ENCODE peak calls at places on chromosomes 2 and 18, in six cellular contexts. L is fibroblast of lung, R is PC-9, O is GM23248, V is Karpas-422, E is neuronal stem cell. U is an unnamed sample.

GRCh38 chr18:10519999-10520935 is 5.6 kb upstream of the NAPG start:
- DNase-seq in O (peak), V (peak), L (peak), R (peak), E (peak), U (peak)

GRCh38 chr2:51000849-51001617 is 30.9 kb downstream of the NRXN1 start:
- DNase-seq in R (no peak), O (no peak), L (no peak), E (peak), V (no peak), U (no peak)

GRCh38 chr18:50297621-50298442 is 10.3 kb upstream of the CXXC1 start:
- DNase-seq in O (peak), L (peak), R (no peak), V (peak), E (peak), U (peak)

GRCh38 chr2:207847807-207848544 is 78.3 kb upstream of the FZD5 start:
- DNase-seq in R (peak), O (peak), E (peak), V (no peak), L (no peak), U (peak)

GRCh38 chr2:107402330-107402729 is 424.4 kb upstream of the RGPD4 start:
- DNase-seq in L (no peak), V (peak), O (no peak), E (no peak), R (no peak), U (no peak)

GRCh38 chr2:39648574-39648973 is 17.1 kb upstream of the TMEM178A start:
- DNase-seq in V (no peak), E (no peak), L (peak), O (no peak), R (no peak), U (no peak)

GRCh38 chr2:20427931-20428526 is 18.8 kb upstream of the RHOB start:
- DNase-seq in O (no peak), R (no peak), V (no peak), L (no peak), E (no peak), U (no peak)

GRCh38 chr2:3745901-3746300 is 42.5 kb downstream of the DCDC2C start:
- DNase-seq in R (no peak), E (no peak), V (no peak), O (no peak), L (no peak), U (no peak)

GRCh38 chr2:130837811-130838565 is 1.3 kb downstream of the ARHGEF4 start:
- DNase-seq in R (no peak), E (no peak), V (no peak), O (no peak), L (no peak), U (no peak)

GRCh38 chr2:70931376-70932000 is 4.2 kb upstream of the ATP6V1B1 start:
- DNase-seq in E (no peak), O (no peak), V (no peak), L (no peak), R (no peak), U (no peak)

GRCh38 chr2:55779459-55780421 is 86.1 kb upstream of the PNPT1 start:
- DNase-seq in E (no peak), V (no peak), R (peak), O (peak), L (peak), U (peak)

GRCh38 chr18:9259148-9259547 is 75.4 kb upstream of the TWSG1 start:
- DNase-seq in R (no peak), V (no peak), L (no peak), E (no peak), O (no peak), U (no peak)

GRCh38 chr2:39725401-39725800 is 53.7 kb downstream of the THUMPD2 start:
- DNase-seq in L (no peak), R (no peak), V (no peak), E (no peak), O (peak), U (peak)

GRCh38 chr18:13580351-13580750 is 146.0 kb downstream of the FAM210A start:
- DNase-seq in O (no peak), E (no peak), R (no peak), L (no peak), V (no peak), U (no peak)

GRCh38 chr18:13581055-13581454 is 145.3 kb downstream of the FAM210A start:
- DNase-seq in V (peak), R (no peak), E (no peak), L (no peak), O (no peak), U (no peak)

GRCh38 chr18:13579874-13580273 is 146.5 kb downstream of the FAM210A start:
- DNase-seq in E (no peak), L (no peak), V (peak), R (no peak), O (no peak), U (no peak)

GRCh38 chr18:13582283-13582682 is 144.1 kb downstream of the FAM210A start:
- DNase-seq in L (no peak), V (no peak), E (no peak), O (no peak), R (no peak), U (no peak)

GRCh38 chr18:13581496-13581895 is 144.9 kb downstream of the FAM210A start:
- DNase-seq in V (peak), E (no peak), R (no peak), O (no peak), L (no peak), U (no peak)
- H3K4me2 ChIP-seq in V (peak), E (no peak), R (no peak), O (no peak), L (no peak), U (no peak)

GRCh38 chr2:181457741-181458425 is 697 bp downstream of the ITGA4 start:
- DNase-seq in R (no peak), L (peak), V (peak), E (peak), O (peak), U (peak)
- H2AFZ ChIP-seq in R (no peak), L (peak), V (no peak), E (peak), O (peak), U (peak)

DNA sequence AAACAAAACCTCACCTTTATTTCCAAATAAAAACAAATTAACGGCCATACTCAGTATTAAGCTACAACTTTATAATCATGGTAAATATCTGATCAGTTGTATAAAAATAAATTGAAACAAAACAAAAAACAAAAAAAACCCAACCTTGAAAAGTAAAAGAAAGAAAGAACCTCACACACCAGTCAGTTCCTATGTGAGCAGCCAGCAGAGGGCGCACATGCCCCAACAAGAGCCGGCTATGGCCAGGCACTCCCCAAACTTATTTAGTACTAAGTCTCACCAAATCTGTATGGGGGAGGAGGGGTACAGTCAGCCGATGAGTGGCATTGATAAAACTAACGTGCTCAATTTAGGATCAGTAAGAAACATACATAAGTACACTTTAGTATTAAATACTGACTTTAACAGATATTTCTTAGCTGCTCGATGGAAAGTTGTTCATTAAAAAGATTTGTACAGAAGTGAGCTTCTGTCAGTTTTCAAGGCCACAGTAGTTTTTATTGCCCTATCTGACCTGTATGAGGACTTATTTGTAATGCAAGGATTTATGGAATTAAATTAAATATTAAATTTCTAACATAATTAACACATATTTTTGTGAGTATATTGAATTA is 172.6 kb downstream of the TCF4 start:
- DNase-seq in E (peak), O (peak), V (peak), L (peak), R (peak), U (peak)
- H3K4me2 ChIP-seq in E (no peak), O (peak), V (peak), L (no peak), R (no peak), U (peak)

GRCh38 chr2:137961602-137962001 is 2.7 kb upstream of the HNMT start:
- DNase-seq in L (no peak), E (no peak), V (no peak), R (no peak), O (no peak), U (no peak)

GRCh38 chr2:137963535-137964065 is 673 bp upstream of the HNMT start:
- DNase-seq in R (no peak), L (no peak), E (no peak), V (no peak), O (no peak), U (no peak)

GRCh38 chr2:137966043-137966442 is 1.8 kb downstream of the HNMT start:
- DNase-seq in L (no peak), E (no peak), V (no peak), R (no peak), O (no peak), U (no peak)

GRCh38 chr2:137964859-137965459 is 686 bp downstream of the HNMT start:
- DNase-seq in E (no peak), L (no peak), O (no peak), V (no peak), R (no peak), U (peak)

DNA sequence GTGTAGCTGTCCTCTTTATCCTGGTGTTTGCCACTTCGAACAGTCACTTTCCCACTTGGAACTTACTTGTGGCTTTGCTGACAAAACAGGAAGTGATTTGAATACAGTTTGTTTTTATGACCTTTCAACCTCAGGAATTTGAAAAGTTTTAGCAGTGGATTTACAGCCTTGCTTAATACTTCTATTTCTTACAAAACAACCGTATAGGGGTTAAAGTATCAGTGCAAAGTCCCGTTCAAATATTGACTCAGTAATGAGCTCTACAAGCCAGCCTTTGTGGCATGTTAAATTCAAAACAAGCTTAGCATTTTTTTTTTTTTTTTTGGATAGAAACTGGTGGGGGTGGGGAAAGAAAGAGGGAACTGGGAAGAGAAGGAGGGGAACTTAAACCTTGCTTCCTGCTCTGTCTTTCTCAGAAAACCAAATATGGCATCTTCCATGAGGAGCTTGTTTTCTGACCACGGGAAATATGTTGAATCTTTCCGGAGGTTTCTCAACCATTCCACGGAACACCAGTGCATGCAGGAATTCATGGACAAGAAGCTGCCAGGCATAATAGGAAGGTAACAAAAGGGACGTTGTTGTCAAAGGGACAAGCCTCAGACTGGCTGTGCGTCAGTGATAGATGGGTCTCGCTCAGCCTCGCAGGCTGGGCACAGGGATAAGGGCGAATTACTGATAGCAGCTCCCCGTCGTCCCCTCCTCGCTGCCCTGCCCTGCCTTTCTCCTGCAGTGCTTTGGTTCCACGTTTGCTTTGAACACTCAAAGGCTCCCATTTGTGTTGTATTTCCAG is at the start of gene HNMT:
- DNase-seq in O (peak), E (peak), L (peak), R (peak), V (no peak), U (peak)
- H2AFZ ChIP-seq in O (peak), E (peak), L (peak), R (peak), V (no peak), U (peak)

GRCh38 chr2:167646557-167646956 is 600.8 kb downstream of the STK39 start:
- DNase-seq in O (no peak), L (no peak), E (no peak), R (no peak), V (no peak), U (no peak)

GRCh38 chr2:167651406-167652151 is 595.8 kb downstream of the STK39 start:
- DNase-seq in R (no peak), E (peak), O (no peak), L (no peak), V (no peak), U (no peak)

GRCh38 chr2:167653131-167653530 is 594.3 kb downstream of the STK39 start:
- DNase-seq in L (no peak), R (no peak), V (no peak), E (no peak), O (no peak), U (peak)

DNA sequence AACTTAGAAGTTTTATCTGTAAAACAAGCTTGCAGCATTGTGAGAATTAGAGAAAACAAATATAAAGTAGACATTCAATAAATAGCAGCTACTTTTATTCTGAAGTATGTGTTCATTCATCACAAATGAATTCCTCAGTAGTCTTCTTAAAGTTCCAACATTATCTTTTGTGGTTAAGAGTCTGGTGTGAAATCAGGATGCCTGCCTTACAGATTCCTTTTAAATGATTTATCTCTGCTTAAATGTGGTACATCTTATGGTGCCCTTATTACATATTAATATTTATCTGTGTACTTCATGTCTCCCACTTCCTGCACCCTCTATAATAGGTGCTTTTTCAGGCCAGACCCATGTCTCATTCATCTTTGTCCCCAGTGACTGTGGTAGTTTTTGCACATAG is 595.0 kb downstream of the STK39 start:
- DNase-seq in E (no peak), V (no peak), R (no peak), L (no peak), O (no peak), U (peak)
- H3K4me2 ChIP-seq in E (no peak), V (no peak), R (no peak), L (no peak), O (no peak), U (no peak)

DNA sequence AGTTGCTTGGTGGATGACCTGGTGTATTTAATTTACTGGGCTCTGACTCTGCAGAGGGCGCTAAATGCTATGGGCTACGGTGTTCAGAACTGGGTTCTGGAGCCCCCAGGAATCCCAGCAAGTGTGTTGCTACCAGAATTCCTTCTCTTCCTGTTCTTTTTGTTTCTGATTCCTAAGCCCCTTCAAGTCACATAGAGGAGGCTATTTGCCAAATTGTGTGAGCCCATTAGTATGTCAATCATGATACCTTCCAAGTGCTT is 358.2 kb upstream of the SPRED2 start:
- DNase-seq in V (no peak), R (no peak), O (no peak), L (no peak), E (peak), U (no peak)
- H2AFZ ChIP-seq in V (no peak), R (no peak), O (no peak), L (no peak), E (no peak), U (no peak)

DNA sequence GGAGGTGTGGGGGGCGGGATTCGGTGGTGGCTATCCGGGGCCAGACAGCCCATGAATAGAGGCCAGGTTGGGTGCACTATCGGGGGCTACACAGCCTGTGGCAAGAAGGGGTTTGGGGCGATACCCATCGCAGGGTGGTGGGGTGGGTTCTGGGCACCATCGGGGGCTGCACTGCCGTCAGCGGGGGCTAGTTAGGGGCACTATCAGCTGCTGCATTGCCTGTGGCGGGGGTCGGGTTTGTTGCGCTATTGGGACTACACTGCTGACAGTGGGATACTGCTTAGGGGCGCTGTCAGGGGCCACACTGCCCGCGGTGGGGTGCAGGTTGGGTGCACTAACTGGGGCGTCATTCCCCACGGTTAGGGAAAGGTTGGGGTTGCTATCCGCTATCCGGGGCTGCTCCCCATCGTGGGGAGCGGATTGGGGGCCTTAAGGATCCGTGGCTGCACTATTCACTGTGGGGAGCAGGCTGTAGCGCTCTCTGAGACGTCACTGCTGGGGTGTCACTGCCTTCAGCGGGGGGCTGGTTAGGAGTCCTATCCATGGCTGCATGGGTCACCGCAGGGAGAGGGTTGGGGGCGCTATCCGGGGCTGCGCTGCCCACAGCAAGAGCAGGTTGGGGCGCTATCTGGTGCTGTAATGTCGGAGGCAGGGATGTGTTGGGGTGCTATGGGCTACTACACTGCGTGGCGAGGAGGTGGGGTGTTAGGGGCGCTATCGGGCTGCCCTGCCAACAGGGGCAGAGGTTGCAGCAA is 76.5 kb upstream of the SLC35G4 start:
- DNase-seq in L (no peak), V (no peak), O (no peak), E (no peak), R (no peak), U (no peak)
- H3K4me2 ChIP-seq in L (no peak), V (no peak), O (no peak), E (no peak), R (no peak), U (no peak)

DNA sequence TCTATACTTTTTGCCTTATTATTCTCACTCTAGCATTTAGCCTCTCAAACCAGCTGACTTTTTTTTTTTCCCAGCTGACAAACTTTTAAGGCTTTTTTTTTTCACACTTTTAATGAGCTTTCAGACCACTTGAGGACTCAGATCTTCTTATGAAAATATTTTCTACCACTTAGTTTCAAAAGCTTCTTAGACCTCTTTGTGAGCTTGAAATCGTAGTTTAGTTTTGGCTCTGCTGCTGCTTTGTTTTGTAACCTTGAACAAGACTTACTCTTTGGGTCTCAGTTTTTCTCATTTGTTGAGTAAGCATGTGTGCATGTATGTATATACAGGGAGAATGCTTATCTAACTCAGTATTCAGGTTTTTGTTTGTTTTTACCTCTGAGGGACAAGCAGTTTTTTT is 3.5 kb downstream of the NBEAL1 start:
- DNase-seq in R (no peak), V (peak), L (peak), O (peak), E (no peak), U (no peak)
- H2AFZ ChIP-seq in R (no peak), V (no peak), L (no peak), O (peak), E (peak), U (no peak)

DNA sequence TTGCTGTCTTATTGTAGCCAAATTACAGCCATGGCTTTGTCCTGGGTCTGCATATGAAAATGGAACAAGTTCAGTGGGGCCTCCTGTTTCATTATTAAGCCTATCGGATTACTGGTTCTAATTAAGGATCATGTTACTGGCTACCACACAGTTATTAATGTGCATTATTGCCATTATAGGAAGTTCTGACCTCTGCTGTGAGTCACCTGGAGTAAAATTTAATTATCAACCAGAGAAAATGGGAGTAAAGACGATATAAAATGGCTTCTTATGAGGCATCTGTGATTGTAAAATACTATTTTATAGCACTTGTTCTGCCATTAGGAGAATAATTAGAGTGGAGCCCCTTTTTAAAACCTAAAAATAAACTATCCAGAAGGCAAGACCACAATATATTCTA is 143.3 kb upstream of the ITGB6 start:
- DNase-seq in O (no peak), R (no peak), L (no peak), V (no peak), E (no peak), U (no peak)
- H3K4me2 ChIP-seq in O (no peak), R (no peak), L (no peak), V (no peak), E (no peak), U (no peak)

GRCh38 chr2:122009546-122009945 is 254.1 kb downstream of the TSN start:
- DNase-seq in E (no peak), R (no peak), L (no peak), V (no peak), O (no peak), U (no peak)
- H2AFZ ChIP-seq in E (no peak), R (no peak), L (no peak), V (no peak), O (no peak), U (no peak)

U was measured in astrocyte.